ENCODE peak calls at places on chromosomes 11 and 22, in four cellular contexts. J, C, F and Y are unnamed samples.

GRCh38 chr11:111949519-111950426 is 12.6 kb downstream of the DIXDC1 start:
- DNase-seq in J (peak; percentile 85), C (no peak), F (no peak), Y (no peak)

GRCh38 chr11:44833869-44834452 is 107.2 kb downstream of the TSPAN18 start:
- DNase-seq in J (no peak), C (no peak), F (no peak), Y (peak; percentile 90)

GRCh38 chr22:50236731-50237409 is 8.0 kb downstream of the TUBGCP6 start:
- DNase-seq in J (no peak), C (no peak), F (no peak), Y (peak; percentile 31)

GRCh38 chr22:37161442-37161841 is 11.7 kb upstream of the IL2RB start:
- DNase-seq in J (no peak), C (no peak), F (no peak), Y (no peak)

GRCh38 chr11:125874556-125875124 is 12.8 kb upstream of the HYLS1 start:
- DNase-seq in J (peak; percentile 66), C (peak; percentile 73), F (peak; percentile 80), Y (peak; percentile 89)

GRCh38 chr11:74462631-74463030 is 4.7 kb downstream of the KCNE3 start:
- DNase-seq in J (no peak), C (no peak), F (no peak), Y (no peak)

GRCh38 chr11:65181569-65182257 is at the start of gene CAPN1:
- DNase-seq in J (peak; percentile 71), C (peak; percentile 85), F (peak; percentile 85), Y (peak; percentile 75)

GRCh38 chr22:30485362-30485988 is 13.7 kb upstream of the SEC14L3 start:
- DNase-seq in J (peak; percentile 59), C (peak; percentile 82), F (peak; percentile 48), Y (peak; percentile 76)

DNA sequence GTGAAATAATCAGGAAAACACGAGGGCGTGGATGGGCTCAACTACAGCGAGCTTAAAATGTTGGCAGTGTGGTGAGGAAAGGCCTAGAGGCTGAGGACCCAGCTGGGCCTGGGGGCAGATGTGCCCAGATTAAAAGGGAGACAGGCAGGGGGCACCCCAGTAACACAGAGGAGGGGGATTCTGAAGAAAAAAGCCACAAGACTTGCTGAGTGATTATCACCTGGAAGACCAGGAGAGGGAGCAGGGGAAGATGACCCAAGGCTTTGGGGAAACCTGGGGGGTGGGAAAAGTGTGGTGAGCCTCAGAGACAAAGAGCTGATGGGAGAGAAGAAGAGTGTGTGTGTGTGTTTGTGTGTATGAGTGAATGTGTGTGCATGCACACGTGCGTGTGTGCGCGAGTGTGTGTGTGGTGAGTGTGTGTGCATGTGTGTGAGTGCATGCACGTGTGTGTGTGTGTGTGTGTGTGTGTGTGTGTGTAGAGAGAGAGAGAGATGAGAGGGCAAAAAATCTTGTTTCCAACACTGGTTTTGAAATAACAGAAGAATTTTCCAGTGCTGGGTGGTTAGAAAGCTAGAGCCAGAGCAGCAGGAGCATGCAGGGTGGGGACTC is 500.5 kb downstream of the BUD13 start:
- DNase-seq in J (no peak), C (no peak), F (no peak), Y (peak; percentile 28)
- TF ChIP-seq CTCF in J (no peak), C (peak; percentile 28), F (no peak), Y (peak; percentile 17)

DNA sequence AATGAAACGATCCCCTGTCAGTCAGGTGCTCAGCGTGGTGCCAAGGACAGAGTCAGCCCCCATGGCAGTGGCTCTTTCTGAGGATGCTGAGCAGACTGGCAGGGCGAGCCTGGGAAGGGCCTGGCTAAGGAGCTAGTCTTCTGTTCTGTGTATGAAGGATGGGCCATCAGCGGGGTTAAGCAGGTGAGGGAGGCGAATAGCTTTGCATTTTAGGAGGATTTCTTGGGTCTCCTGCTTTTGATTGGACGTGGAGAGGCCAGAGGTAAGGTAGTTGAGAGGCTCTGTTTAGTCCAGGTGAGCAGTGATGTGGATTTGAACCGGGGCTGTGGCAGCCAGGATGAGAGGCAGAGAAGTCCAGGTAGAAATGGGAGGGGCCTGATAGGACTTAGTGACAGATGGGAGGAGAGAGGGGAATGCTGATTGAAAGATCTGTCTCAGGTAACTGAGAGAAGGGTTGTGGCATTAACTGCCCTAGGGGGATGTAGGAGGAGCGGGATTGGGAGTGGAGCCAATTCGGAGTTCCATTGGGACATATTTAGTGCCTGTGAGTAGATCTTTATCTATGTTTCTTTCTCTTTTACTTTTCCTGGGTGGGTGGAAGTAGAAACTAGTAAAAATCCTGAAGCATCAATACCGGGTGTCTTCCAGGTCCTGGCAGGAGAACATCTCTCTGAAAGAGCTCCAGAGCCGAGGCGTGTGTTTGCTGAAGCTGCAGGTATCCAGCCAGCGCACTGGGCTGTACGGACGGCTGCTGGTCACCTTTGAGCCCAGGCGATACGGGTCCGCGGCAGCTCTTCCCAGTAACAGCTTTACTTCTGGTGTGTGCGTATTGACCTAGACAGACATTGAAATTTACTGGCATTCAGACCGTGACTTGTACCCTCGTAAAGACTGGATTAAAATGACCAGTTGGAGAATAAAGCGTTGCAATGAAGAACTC is 2.0 kb downstream of the IGHMBP2 start:
- DNase-seq in J (no peak), C (no peak), F (no peak), Y (no peak)
- H3K9ac ChIP-seq in J (no peak overlapping the region), C (no peak overlapping the region), F (no peak overlapping the region), Y (no peak overlapping the region)

DNA sequence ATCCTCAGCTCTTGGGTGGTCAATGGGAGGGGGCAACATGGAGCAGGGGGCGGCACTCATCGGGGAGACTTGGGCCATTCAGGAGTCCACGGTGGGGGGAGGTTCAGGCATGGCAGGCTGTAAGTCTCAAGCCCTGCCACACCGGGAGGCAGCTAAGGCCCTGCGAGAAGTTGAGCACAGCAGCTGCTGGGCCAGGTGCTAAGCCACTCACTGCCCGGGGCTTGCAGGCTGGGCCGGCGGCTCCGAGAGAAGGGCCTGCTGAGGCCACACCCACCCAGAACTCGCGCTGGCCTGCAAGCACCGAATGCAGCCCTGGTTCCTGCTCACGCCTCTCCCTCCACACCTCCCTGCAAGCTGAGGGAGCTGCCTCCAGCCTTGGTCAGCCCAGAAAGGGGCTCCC is 131.4 kb downstream of the OR4C45 start:
- DNase-seq in J (no peak), C (no peak), F (no peak), Y (no peak)
- H3K27ac ChIP-seq in J (no peak overlapping the region), C (no peak overlapping the region), F (no peak overlapping the region), Y (no peak overlapping the region)

DNA sequence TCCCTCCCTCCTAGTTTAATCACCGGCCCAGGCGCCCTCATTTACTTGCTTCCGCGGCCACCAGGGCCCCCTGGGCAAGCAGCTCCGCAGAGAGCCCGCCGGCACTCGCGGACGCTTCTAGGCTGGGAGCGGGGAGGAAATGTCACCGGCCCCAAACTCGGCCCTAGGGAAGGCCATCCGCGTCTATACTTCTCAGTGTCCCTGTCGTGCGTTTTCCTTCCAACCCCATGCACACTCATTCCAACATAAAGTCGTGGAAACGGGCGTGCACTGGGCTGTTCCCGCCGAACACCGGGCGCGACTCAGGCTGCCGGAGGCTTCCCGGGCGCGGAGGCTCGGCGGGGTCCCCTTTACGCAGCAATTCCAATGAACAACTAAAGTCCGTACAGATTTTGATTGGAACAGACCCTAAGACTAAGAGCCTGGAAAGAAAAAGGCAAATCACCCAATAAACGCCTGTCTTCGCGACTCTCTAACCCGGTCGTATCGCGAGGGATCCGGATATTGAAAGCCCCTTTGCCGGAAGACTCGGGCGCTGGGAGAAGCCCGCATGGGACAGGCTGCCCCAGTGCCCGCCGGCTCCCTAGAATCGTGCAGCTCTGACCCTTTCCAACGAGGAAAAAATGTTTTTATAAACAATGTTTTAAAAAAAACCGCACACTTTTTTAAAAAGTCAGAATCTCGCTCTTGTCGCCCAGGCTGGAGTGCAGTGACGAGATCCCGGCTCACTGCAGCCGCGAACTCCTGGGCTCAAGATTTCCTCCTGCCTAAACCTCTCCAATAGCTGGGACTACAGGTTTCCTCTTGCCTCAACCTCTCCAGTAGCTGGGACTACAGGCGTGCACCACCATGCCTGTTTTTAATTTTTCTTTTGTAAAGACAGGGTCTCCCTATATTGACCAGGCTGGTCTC is 1.3 kb upstream of the BARX2 start:
- DNase-seq in J (no peak), C (peak; percentile 46), F (peak; percentile 10), Y (peak; percentile 58)
- TF ChIP-seq CTCF in J (no peak), C (no peak), F (no peak), Y (peak; percentile 18)

GRCh38 chr22:41361716-41362310 is 19.9 kb upstream of the TEF start:
- DNase-seq in J (no peak), C (no peak), F (peak; percentile 69), Y (no peak)
- H3K9ac ChIP-seq in J (no peak overlapping the region), C (no peak overlapping the region), F (no peak overlapping the region), Y (no peak overlapping the region)

GRCh38 chr22:19464546-19464945 is 14.4 kb downstream of the UFD1 start:
- DNase-seq in J (no peak), C (no peak), F (no peak), Y (peak; percentile 13)
- H3K27ac ChIP-seq in J (no peak overlapping the region), C (no peak overlapping the region), F (no peak overlapping the region), Y (no peak overlapping the region)